ENCODE peak calls at places on chromosomes 4 and X, in four cellular contexts. P is EL, U is HT1080, F is Panc1. C is an unnamed sample.
A peak's percentile ranks its signal among the peaks of the same experiment; 100 is the strongest.

GRCh38 chr4:21948347-21949072 is at the start of gene KCNIP4:
- DNase-seq in P (peak; percentile 36), U (peak; percentile 27), F (no peak), C (no peak)

GRCh38 chr4:104490770-104491395 is 3.8 kb downstream of the CXXC4 start:
- DNase-seq in U (peak; percentile 79), F (no peak), P (peak; percentile 35), C (peak; percentile 51)

GRCh38 chrX:21800344-21800770 is 39.1 kb upstream of the MBTPS2 start:
- DNase-seq in P (no peak), U (peak; percentile 48), F (no peak), C (peak; percentile 60)

GRCh38 chrX:24658421-24658820 is 11.3 kb upstream of the PCYT1B start:
- DNase-seq in F (no peak), U (no peak), P (no peak), C (no peak)

GRCh38 chr4:7733801-7734650 is 205.6 kb downstream of the AFAP1 start:
- DNase-seq in U (no peak), P (no peak), F (no peak), C (no peak)

GRCh38 chr4:156933633-156934258 is 37.9 kb downstream of the PDGFC start:
- DNase-seq in P (peak; percentile 93), U (peak; percentile 84), F (no peak), C (peak; percentile 91)

GRCh38 chr4:72886602-72887001 is 182.9 kb downstream of the COX18 start:
- DNase-seq in F (no peak), U (no peak), P (no peak), C (peak; percentile 3)

GRCh38 chrX:74383611-74384010 is 37.7 kb upstream of the SLC16A2 start:
- DNase-seq in F (no peak), P (peak; percentile 56), U (peak; percentile 61), C (peak; percentile 68)

GRCh38 chrX:150085881-150086280 is 147.6 kb upstream of the EOLA2 start:
- DNase-seq in U (peak; percentile 59), P (peak; percentile 41), F (no peak), C (peak; percentile 29)

GRCh38 chr4:15149842-15150592 is 147.7 kb downstream of the CPEB2 start:
- DNase-seq in P (peak; percentile 79), U (peak; percentile 82), F (no peak), C (peak; percentile 87)

GRCh38 chr4:188196134-188196735 is 57.0 kb downstream of the TRIML1 start:
- DNase-seq in F (no peak), U (no peak), P (no peak), C (no peak)

C was measured in RPMI7951.